ENCODE peak calls at places on chromosomes 3 and 15, in four cellular contexts. N, D, E and Y are unnamed samples.

GRCh38 chr3:119240101-119240581 is 537 bp downstream of the B4GALT4 start:
- DNase-seq in N (peak; percentile 10), D (no peak), E (peak; percentile 61), Y (peak; percentile 69)

GRCh38 chr3:47711596-47711995 is 70.1 kb downstream of the SMARCC1 start:
- DNase-seq in D (no peak), N (no peak), E (no peak), Y (no peak)

GRCh38 chr3:29412117-29412516 is 131.2 kb downstream of the RBMS3 start:
- DNase-seq in D (no peak), N (no peak), E (no peak), Y (no peak)

GRCh38 chr15:29668120-29668602 is 154.1 kb downstream of the TJP1 start:
- DNase-seq in D (peak; percentile 81), N (peak; percentile 68), E (no peak), Y (peak; percentile 76)

GRCh38 chr3:52469001-52469400 is 13.6 kb downstream of the NISCH start:
- DNase-seq in N (no peak), D (no peak), E (no peak), Y (no peak)

GRCh38 chr15:25803036-25803435 is 60.1 kb downstream of the ATP10A start:
- DNase-seq in N (no peak), D (peak; percentile 43), E (no peak), Y (no peak)

GRCh38 chr3:125141596-125142417 is 70.7 kb downstream of the SLC12A8 start:
- DNase-seq in D (peak; percentile 85), N (peak; percentile 63), E (peak; percentile 69), Y (peak; percentile 84)

GRCh38 chr3:75983609-75984290 is 198.4 kb upstream of the ZNF717 start:
- DNase-seq in E (no peak), N (no peak), D (no peak), Y (no peak)

GRCh38 chr3:103077910-103078309 is 643.1 kb downstream of the ZPLD1 start:
- DNase-seq in D (no peak), N (no peak), E (no peak), Y (no peak)

GRCh38 chr3:121696190-121696589 is 35.5 kb upstream of the HCLS1 start:
- DNase-seq in N (no peak), D (no peak), E (no peak), Y (no peak)

GRCh38 chr15:85000189-85000864 is 18.7 kb downstream of the PDE8A start:
- DNase-seq in E (no peak), D (no peak), N (no peak), Y (no peak)

GRCh38 chr15:74400313-74400850 is 32.9 kb upstream of the CYP11A1 start:
- DNase-seq in E (no peak), N (no peak), D (no peak), Y (no peak)

GRCh38 chr3:56251343-56251945 is 216.8 kb downstream of the ERC2 start:
- DNase-seq in E (peak; percentile 56), D (no peak), N (peak; percentile 43), Y (no peak)

GRCh38 chr15:91192285-91193058 is 92.4 kb downstream of the SV2B start:
- DNase-seq in D (no peak), E (no peak), N (no peak), Y (no peak)

GRCh38 chr3:24259901-24260512 is 234.6 kb downstream of the THRB start:
- DNase-seq in N (peak; percentile 8), D (no peak), E (no peak), Y (no peak)

GRCh38 chr15:89002281-89002761 is 85.9 kb upstream of the ABHD2 start:
- DNase-seq in D (peak; percentile 72), N (peak; percentile 56), E (peak; percentile 22), Y (no peak)

GRCh38 chr15:27675571-27675970 is 423.5 kb downstream of the OCA2 start:
- DNase-seq in D (no peak), N (no peak), E (no peak), Y (no peak)

GRCh38 chr3:122497425-122497824 is 17.3 kb downstream of the KPNA1 start:
- DNase-seq in N (peak; percentile 62), D (no peak), E (no peak), Y (no peak)

GRCh38 chr3:89144080-89144479 is 36.7 kb downstream of the EPHA3 start:
- DNase-seq in N (no peak), D (no peak), E (no peak), Y (no peak)

GRCh38 chr15:39248204-39248603 is 332.7 kb upstream of the THBS1 start:
- DNase-seq in N (no peak), D (peak; percentile 68), E (peak; percentile 26), Y (no peak)

GRCh38 chr3:59056706-59057105 is 6.9 kb upstream of the CFAP20DC start:
- DNase-seq in D (no peak), N (peak; percentile 18), E (no peak), Y (no peak)

GRCh38 chr3:68876112-68876713 is 56.1 kb downstream of the TAFA4 start:
- DNase-seq in N (peak; percentile 10), E (no peak), D (no peak), Y (no peak)

GRCh38 chr3:13483988-13484695 is 4.0 kb downstream of the HDAC11 start:
- DNase-seq in N (no peak), D (peak; percentile 65), E (no peak), Y (peak; percentile 36)

GRCh38 chr15:29074045-29074444 is 188.3 kb downstream of the APBA2 start:
- DNase-seq in N (no peak), E (no peak), D (no peak), Y (no peak)

GRCh38 chr3:24680214-24680967 is 185.7 kb upstream of the THRB start:
- DNase-seq in N (peak; percentile 37), E (peak; percentile 64), D (peak; percentile 76), Y (peak; percentile 78)

GRCh38 chr15:67126551-67127333 is 61.3 kb downstream of the SMAD3 start:
- DNase-seq in D (no peak), E (no peak), N (no peak), Y (no peak)

GRCh38 chr15:89177633-89178306 is 43.6 kb downstream of the RLBP1 start:
- DNase-seq in E (peak; percentile 75), N (peak; percentile 68), D (no peak), Y (peak; percentile 78)

GRCh38 chr15:94582368-94582767 is 351.0 kb downstream of the MCTP2 start:
- DNase-seq in D (no peak), N (no peak), E (no peak), Y (peak; percentile 70)

GRCh38 chr15:80455051-80455648 is 51.0 kb downstream of the ARNT2 start:
- DNase-seq in N (no peak), D (no peak), E (no peak), Y (no peak)

GRCh38 chr3:24290596-24290995 is 204.1 kb downstream of the THRB start:
- DNase-seq in E (no peak), D (no peak), N (no peak), Y (no peak)

GRCh38 chr3:138972941-138973340 is 25.9 kb downstream of the FOXL2NB start:
- DNase-seq in D (no peak), N (no peak), E (no peak), Y (no peak)

GRCh38 chr15:54482251-54482650 is 504.0 kb downstream of the UNC13C start:
- DNase-seq in N (no peak), E (no peak), D (no peak), Y (no peak)

GRCh38 chr15:93200448-93201226 is 111.6 kb upstream of the RGMA start:
- DNase-seq in D (no peak), N (no peak), E (no peak), Y (peak; percentile 68)

GRCh38 chr15:64985382-64986033 is 4.2 kb downstream of the SPG21 start:
- DNase-seq in D (no peak), E (no peak), N (peak; percentile 20), Y (no peak)

GRCh38 chr3:197539651-197540051 is 16.1 kb downstream of the BDH1 start:
- DNase-seq in N (no peak), D (no peak), E (no peak), Y (no peak)

GRCh38 chr3:134222835-134223234 is 27.8 kb downstream of the RYK start:
- DNase-seq in E (no peak), N (no peak), D (no peak), Y (no peak)

GRCh38 chr3:123089611-123090301 is 22.9 kb downstream of the PDIA5 start:
- DNase-seq in E (peak; percentile 57), N (no peak), D (peak; percentile 83), Y (peak; percentile 86)

GRCh38 chr3:194089357-194090177 is 46.4 kb upstream of the HES1 start:
- DNase-seq in E (peak; percentile 83), N (no peak), D (peak; percentile 88), Y (peak; percentile 96)

GRCh38 chr3:72246685-72247084 is 461.7 kb upstream of the PROK2 start:
- DNase-seq in E (no peak), N (no peak), D (no peak), Y (peak; percentile 70)

GRCh38 chr15:25136119-25136518 is 181.3 kb downstream of the SNRPN start:
- DNase-seq in D (no peak), N (no peak), E (no peak), Y (no peak)